ENCODE peak calls at places on chromosomes 1 and 21, in four cellular contexts. D is tibial nerve, N is endodermal cell, T is RWPE2. Z is an unnamed sample. For H3K4me1, the result is how much of the 10 kb centered on the place peaks cover.

GRCh38 chr1:107196973-107197562 is 56.2 kb downstream of the NTNG1 start:
- DNase-seq in D (no peak), N (peak), T (no peak), Z (no peak)

GRCh38 chr1:161382214-161383019 is 14.7 kb upstream of the CFAP126 start:
- DNase-seq in D (no peak), N (no peak), T (no peak), Z (no peak)

GRCh38 chr1:160407819-160408801 is 7.7 kb downstream of the VANGL2 start:
- DNase-seq in D (no peak), N (peak), T (peak), Z (no peak)

GRCh38 chr1:241310451-241310850 is 46.6 kb downstream of the RGS7 start:
- DNase-seq in D (no peak), N (no peak), T (no peak), Z (no peak)

GRCh38 chr1:110340207-110340468 is 961 bp downstream of the RBM15 start:
- DNase-seq in D (no peak), N (no peak), T (no peak), Z (no peak)

GRCh38 chr21:29305068-29305467 is 6.3 kb downstream of the BACH1 start:
- DNase-seq in D (no peak), N (no peak), T (no peak), Z (no peak)

GRCh38 chr1:184563308-184563707 is 176.5 kb downstream of the C1orf21 start:
- DNase-seq in D (no peak), N (no peak), T (no peak), Z (no peak)

GRCh38 chr1:110538921-110539320 is 19.9 kb upstream of the KCNA10 start:
- DNase-seq in D (no peak), N (no peak), T (no peak), Z (no peak)

GRCh38 chr1:36771222-36771621 is 263.1 kb downstream of the GRIK3 start:
- DNase-seq in D (no peak), N (peak), T (no peak), Z (no peak)

GRCh38 chr1:27522148-27522859 is 32.3 kb upstream of the WASF2 start:
- DNase-seq in D (no peak), N (no peak), T (peak), Z (no peak)

GRCh38 chr1:36816348-36816747 is 218.0 kb downstream of the GRIK3 start:
- DNase-seq in D (no peak), N (no peak), T (no peak), Z (no peak)

DNA sequence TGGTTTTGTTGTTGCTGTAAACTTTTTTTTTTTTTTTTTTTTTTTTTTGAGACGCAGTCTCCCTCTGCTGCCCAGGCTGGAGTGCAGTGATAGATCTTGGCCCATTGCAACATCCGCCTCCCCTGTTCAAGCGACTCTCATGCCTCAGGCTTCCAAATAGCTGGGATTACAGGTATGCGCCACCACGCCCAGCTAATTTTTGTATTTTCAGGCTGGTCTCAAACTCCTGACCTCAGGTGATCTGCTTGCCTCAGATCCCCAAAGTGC is 78.9 kb upstream of the SLC45A1 start:
- DNase-seq in D (no peak), N (no peak), T (peak), Z (no peak)
- TF ChIP-seq CTCF in D (peak), N (peak), T (peak), Z (peak)

GRCh38 chr1:57276916-57277315 is 146.9 kb downstream of the DAB1 start:
- DNase-seq in D (no peak), N (no peak), T (no peak), Z (no peak)

GRCh38 chr1:57269621-57270235 is 154.1 kb downstream of the DAB1 start:
- DNase-seq in D (no peak), N (no peak), T (no peak), Z (no peak)

GRCh38 chr1:57270926-57271698 is 152.7 kb downstream of the DAB1 start:
- DNase-seq in D (no peak), N (no peak), T (no peak), Z (no peak)

GRCh38 chr1:57272150-57272549 is 151.7 kb downstream of the DAB1 start:
- DNase-seq in D (no peak), N (no peak), T (no peak), Z (no peak)

GRCh38 chr1:57272601-57273000 is 151.3 kb downstream of the DAB1 start:
- DNase-seq in D (no peak), N (no peak), T (no peak), Z (no peak)
- H3K4me1 ChIP-seq in D (under half), N (under half), T (under half), Z (under half)

DNA sequence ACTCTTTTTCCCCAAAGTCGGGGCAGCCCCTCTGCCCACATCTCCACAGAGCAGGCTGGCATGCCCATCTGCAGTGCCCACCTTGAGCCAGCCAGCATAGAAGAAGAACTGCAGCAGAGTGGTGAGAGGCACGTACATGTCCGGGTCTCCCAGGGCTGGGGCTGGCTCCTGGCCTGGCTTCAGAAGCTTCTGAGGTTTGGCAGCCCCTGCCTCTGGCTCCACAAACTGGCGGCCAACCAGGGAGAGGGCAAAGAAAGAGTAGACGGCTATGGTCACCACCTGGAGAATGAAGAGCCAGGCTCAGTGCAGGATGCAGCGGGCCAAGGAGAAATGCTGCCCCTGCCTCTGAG is 3.0 kb downstream of the BEST4 start:
- DNase-seq in D (no peak), N (peak), T (no peak), Z (no peak)
- TF ChIP-seq CTCF in D (no peak), N (no peak), T (no peak), Z (no peak)

GRCh38 chr1:154857441-154858215 is 12.5 kb downstream of the KCNN3 start:
- DNase-seq in D (no peak), N (no peak), T (no peak), Z (no peak)
- H3K4me1 ChIP-seq in D (under half), N (under half), T (under half), Z (under half)

DNA sequence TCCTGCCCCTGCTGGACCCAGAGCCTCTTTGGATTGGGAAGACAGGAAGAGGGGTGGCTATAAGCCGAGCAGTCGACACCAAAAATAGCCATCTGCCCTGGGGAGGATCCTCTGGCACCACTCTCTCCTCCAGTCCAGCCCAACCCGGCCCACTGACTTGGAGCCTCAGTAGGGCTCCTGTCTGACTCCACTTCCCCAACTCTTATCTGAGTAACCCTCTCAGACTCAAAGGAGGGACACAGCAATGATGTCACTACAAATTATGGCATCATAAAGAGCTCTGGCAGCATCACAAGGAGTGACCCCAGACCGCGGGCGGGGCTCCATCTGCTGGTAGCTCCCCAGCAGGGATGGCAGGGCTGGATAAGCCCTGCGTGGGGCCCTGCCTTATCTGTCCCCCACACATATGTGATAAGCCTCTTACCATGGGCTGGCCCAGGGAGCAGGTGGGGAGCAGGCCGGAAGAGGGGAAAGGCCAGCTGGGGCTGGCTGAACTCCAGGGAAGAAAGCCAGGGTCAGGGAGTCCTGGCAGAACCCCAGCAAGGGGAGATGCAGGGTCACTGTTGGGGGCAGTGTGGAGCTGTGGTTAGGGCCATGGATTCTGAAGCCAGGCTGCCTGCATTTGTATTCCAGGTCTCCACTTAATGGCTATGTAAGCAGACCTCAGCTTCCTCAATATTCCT is 4.6 kb upstream of the SLC6A9 start:
- DNase-seq in D (no peak), N (peak), T (no peak), Z (peak)
- TF ChIP-seq CTCF in D (no peak), N (no peak), T (no peak), Z (no peak)

GRCh38 chr1:61412601-61413000 is 312.3 kb downstream of the TM2D1 start:
- DNase-seq in D (no peak), N (no peak), T (no peak), Z (no peak)
- H3K4me1 ChIP-seq in D (under half), N (under half), T (under half), Z (under half)

GRCh38 chr1:93436496-93436895 is 11.4 kb upstream of the FNBP1L start:
- DNase-seq in D (no peak), N (no peak), T (no peak), Z (no peak)

GRCh38 chr1:93434088-93434487 is 13.8 kb upstream of the FNBP1L start:
- DNase-seq in D (no peak), N (no peak), T (no peak), Z (no peak)

GRCh38 chr1:93435443-93435842 is 12.5 kb upstream of the FNBP1L start:
- DNase-seq in D (no peak), N (no peak), T (no peak), Z (no peak)

GRCh38 chr1:93434987-93435386 is 12.9 kb upstream of the FNBP1L start:
- DNase-seq in D (no peak), N (no peak), T (no peak), Z (no peak)

GRCh38 chr1:93433407-93433961 is 14.4 kb upstream of the FNBP1L start:
- DNase-seq in D (no peak), N (peak), T (no peak), Z (peak)
- TF ChIP-seq CTCF in D (no peak), N (peak), T (peak), Z (peak)

GRCh38 chr1:53684741-53685140 is 54.2 kb downstream of the GLIS1 start:
- DNase-seq in D (no peak), N (no peak), T (no peak), Z (no peak)
- H3K4me1 ChIP-seq in D (under half), N (under half), T (under half), Z (under half)

Z was measured in upper lobe of left lung.